ENCODE peak calls at places on chromosomes 3 and 15, in seven cellular contexts. E is CD4-positive, alpha-beta T cell; Q is B cell; I is foreskin fibroblast; X is heart right ventricle; P is neural crest cell; L is fibroblast of mammary gland. V is an unnamed sample.

GRCh38 chr3:141412936-141413354 is 44.6 kb downstream of the ZBTB38 start:
- DNase-seq in E (no peak), Q (no peak), I (peak), X (peak), P (no peak), L (peak), V (no peak)

GRCh38 chr15:81002254-81003022 is 1.7 kb downstream of the TLNRD1 start:
- DNase-seq in E (no peak), Q (no peak), I (peak), X (peak), P (no peak), L (no peak), V (peak)

GRCh38 chr3:44648564-44649229 is at the start of gene ZNF35:
- DNase-seq in E (no peak), Q (peak), I (peak), X (peak), P (peak), L (peak), V (peak)

GRCh38 chr3:158488670-158489069 is 82.3 kb upstream of the MLF1 start:
- DNase-seq in E (no peak), Q (no peak), I (peak), X (no peak), P (no peak), L (no peak), V (no peak)

GRCh38 chr3:140447991-140448390 is 229.9 kb upstream of the TRIM42 start:
- DNase-seq in E (no peak), Q (no peak), I (no peak), X (no peak), P (no peak), L (no peak), V (no peak)

GRCh38 chr3:125608419-125608818 is 13.1 kb upstream of the OSBPL11 start:
- DNase-seq in E (no peak), Q (no peak), I (no peak), X (no peak), P (no peak), L (no peak), V (no peak)

GRCh38 chr3:126544596-126545281 is 14.0 kb downstream of the C3orf22 start:
- DNase-seq in E (no peak), Q (no peak), I (no peak), X (no peak), P (no peak), L (no peak), V (no peak)

GRCh38 chr15:74320358-74321247 is 46.8 kb downstream of the CYP11A1 start:
- DNase-seq in E (peak), Q (no peak), I (peak), X (peak), P (peak), L (peak), V (peak)

GRCh38 chr3:64342940-64343691 is 117.8 kb upstream of the PRICKLE2 start:
- DNase-seq in E (no peak), Q (no peak), I (peak), X (no peak), P (no peak), L (peak), V (no peak)

GRCh38 chr3:53236112-53236841 is 19.5 kb downstream of the TKT start:
- DNase-seq in E (no peak), Q (no peak), I (peak), X (peak), P (no peak), L (peak), V (no peak)

GRCh38 chr3:48416091-48416505 is 13.8 kb downstream of the PLXNB1 start:
- DNase-seq in E (no peak), Q (no peak), I (no peak), X (no peak), P (no peak), L (no peak), V (no peak)

GRCh38 chr3:152292367-152292766 is 23.6 kb downstream of the MBNL1 start:
- DNase-seq in E (no peak), Q (no peak), I (no peak), X (no peak), P (no peak), L (no peak), V (no peak)

GRCh38 chr15:91965501-91966180 is 112.1 kb downstream of the SLCO3A1 start:
- DNase-seq in E (no peak), Q (no peak), I (peak), X (no peak), P (no peak), L (peak), V (no peak)

GRCh38 chr15:60390931-60391501 is 6.8 kb downstream of the ANXA2 start:
- DNase-seq in E (no peak), Q (no peak), I (peak), X (no peak), P (no peak), L (peak), V (no peak)

GRCh38 chr15:75663931-75664421 is 16.3 kb downstream of the SNX33 start:
- DNase-seq in E (no peak), Q (no peak), I (no peak), X (no peak), P (no peak), L (no peak), V (no peak)

GRCh38 chr3:123489400-123490004 is 40.6 kb upstream of the ADCY5 start:
- DNase-seq in E (peak), Q (peak), I (peak), X (peak), P (peak), L (peak), V (peak)

GRCh38 chr3:70108072-70108471 is 108.5 kb downstream of the SAMMSON start:
- DNase-seq in E (no peak), Q (no peak), I (no peak), X (no peak), P (peak), L (peak), V (no peak)

GRCh38 chr3:70919091-70919490 is 606.7 kb upstream of the MDFIC2 start:
- DNase-seq in E (no peak), Q (no peak), I (no peak), X (no peak), P (no peak), L (peak), V (no peak)

GRCh38 chr15:55789066-55789660 is 46.2 kb upstream of the PRTG start:
- DNase-seq in E (peak), Q (no peak), I (no peak), X (peak), P (no peak), L (peak), V (peak)

GRCh38 chr3:122497425-122497824 is 17.3 kb downstream of the KPNA1 start:
- DNase-seq in E (no peak), Q (no peak), I (peak), X (no peak), P (no peak), L (peak), V (peak)

GRCh38 chr15:100812802-100813201 is 66.8 kb upstream of the ALDH1A3 start:
- DNase-seq in E (no peak), Q (no peak), I (no peak), X (no peak), P (no peak), L (no peak), V (no peak)

GRCh38 chr15:37377428-37377827 is 277.1 kb upstream of the MEIS2 start:
- DNase-seq in E (no peak), Q (no peak), I (no peak), X (no peak), P (no peak), L (no peak), V (no peak)

GRCh38 chr3:158494657-158495056 is 76.3 kb upstream of the MLF1 start:
- DNase-seq in E (no peak), Q (no peak), I (no peak), X (no peak), P (no peak), L (no peak), V (no peak)

DNA sequence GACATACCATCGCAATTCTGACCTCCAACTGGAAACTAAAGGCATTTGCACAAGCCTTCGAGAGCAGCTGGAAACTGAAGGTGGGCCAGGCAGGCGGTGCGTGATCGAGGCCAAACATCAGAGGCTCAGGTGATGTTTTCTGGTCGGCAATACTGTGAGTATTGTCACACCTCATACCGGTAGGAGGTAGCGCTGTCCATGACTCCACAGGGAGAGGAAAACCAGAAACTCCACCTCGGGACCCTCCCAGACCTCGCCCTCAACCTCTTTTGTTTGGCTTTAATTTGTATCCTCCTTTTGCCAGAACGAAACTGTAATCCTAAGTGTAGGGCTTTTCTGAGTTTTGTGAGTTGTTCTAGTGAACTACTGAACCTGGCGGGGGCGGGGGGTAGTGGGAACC is 43.6 kb downstream of the LDHAL6B start:
- DNase-seq in E (no peak), Q (no peak), I (no peak), X (no peak), P (no peak), L (no peak), V (no peak)
- TF ChIP-seq CTCF in E (no peak), Q (no peak), I (no peak), X (no peak), P (no peak), L (no peak), V (no peak)

GRCh38 chr3:56484525-56485024 is 16.3 kb upstream of the ERC2 start:
- DNase-seq in E (no peak), Q (no peak), I (no peak), X (no peak), P (no peak), L (no peak), V (no peak)

GRCh38 chr3:56484096-56484495 is 15.8 kb upstream of the ERC2 start:
- DNase-seq in E (no peak), Q (no peak), I (no peak), X (no peak), P (no peak), L (no peak), V (no peak)
- TF ChIP-seq CTCF in E (no peak), Q (no peak), I (no peak), X (no peak), P (no peak), L (no peak), V (no peak)

GRCh38 chr3:197682713-197683112 is 54.0 kb downstream of the RUBCN start:
- DNase-seq in E (no peak), Q (peak), I (no peak), X (no peak), P (no peak), L (no peak), V (no peak)
- TF ChIP-seq CTCF in E (no peak), Q (no peak), I (no peak), X (no peak), P (no peak), L (no peak), V (no peak)

DNA sequence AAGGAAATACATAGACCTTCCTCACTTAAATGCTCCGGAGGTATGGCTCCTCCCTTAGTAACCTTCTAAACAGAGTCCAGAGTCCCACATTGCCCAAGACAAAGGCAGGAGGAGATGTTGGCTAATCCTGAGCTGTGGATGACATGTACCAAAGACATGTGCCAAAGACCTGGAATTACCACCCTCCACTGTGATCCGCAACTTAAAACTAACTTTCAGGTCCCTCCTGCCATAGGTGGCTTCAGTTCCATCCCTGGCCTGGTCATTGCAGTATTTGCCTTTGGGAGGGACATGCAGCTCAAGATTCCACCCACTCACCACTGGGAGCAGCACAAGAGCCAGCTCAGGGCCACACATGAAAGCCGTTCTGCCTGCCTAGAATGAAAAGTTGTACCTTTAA is 28.0 kb downstream of the MYZAP start:
- DNase-seq in E (no peak), Q (no peak), I (no peak), X (no peak), P (no peak), L (no peak), V (no peak)
- TF ChIP-seq CTCF in E (no peak), Q (no peak), I (no peak), X (no peak), P (no peak), L (no peak), V (no peak)

GRCh38 chr15:90294159-90294558 is 28.7 kb downstream of the NGRN start:
- DNase-seq in E (no peak), Q (no peak), I (no peak), X (no peak), P (no peak), L (no peak), V (no peak)

GRCh38 chr15:90295270-90295648 is 29.8 kb downstream of the NGRN start:
- DNase-seq in E (no peak), Q (no peak), I (no peak), X (no peak), P (no peak), L (no peak), V (no peak)

GRCh38 chr15:90291679-90292356 is 26.3 kb downstream of the NGRN start:
- DNase-seq in E (no peak), Q (no peak), I (no peak), X (no peak), P (no peak), L (peak), V (peak)

GRCh38 chr15:90296996-90297395 is 31.5 kb downstream of the NGRN start:
- DNase-seq in E (no peak), Q (no peak), I (no peak), X (no peak), P (no peak), L (no peak), V (no peak)

GRCh38 chr15:90294601-90295269 is 29.3 kb downstream of the NGRN start:
- DNase-seq in E (no peak), Q (no peak), I (no peak), X (no peak), P (no peak), L (no peak), V (no peak)
- TF ChIP-seq CTCF in E (no peak), Q (no peak), I (peak), X (no peak), P (no peak), L (no peak), V (no peak)

DNA sequence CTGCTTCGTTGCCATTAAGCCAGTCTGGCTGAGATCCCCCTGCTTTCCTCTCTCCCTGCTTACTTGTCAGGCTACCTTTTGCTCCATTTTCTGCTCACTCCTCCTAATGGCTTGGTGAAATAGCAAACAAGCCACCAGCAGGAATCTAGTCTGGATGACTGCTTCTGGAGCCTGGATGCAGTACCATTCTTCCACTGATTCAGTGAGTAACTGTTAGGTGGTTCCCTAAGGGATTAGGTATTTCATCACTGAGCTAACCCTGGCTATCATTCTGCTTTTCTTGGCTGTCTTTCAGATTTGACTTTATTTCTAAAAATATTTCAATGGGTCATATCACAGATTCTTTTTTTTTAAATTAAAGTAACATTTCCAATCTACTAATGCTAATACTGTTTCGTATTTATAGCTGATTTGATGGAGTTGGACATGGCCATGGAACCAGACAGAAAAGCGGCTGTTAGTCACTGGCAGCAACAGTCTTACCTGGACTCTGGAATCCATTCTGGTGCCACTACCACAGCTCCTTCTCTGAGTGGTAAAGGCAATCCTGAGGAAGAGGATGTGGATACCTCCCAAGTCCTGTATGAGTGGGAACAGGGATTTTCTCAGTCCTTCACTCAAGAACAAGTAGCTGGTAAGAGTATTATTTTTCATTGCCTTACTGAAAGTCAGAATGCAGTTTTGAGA is 25.0 kb downstream of the CTNNB1 start:
- DNase-seq in E (no peak), Q (no peak), I (peak), X (no peak), P (no peak), L (peak), V (no peak)
- TF ChIP-seq CTCF in E (no peak), Q (no peak), I (no peak), X (no peak), P (no peak), L (no peak), V (no peak)

GRCh38 chr15:82698711-82699345 is 10.8 kb downstream of the AP3B2 start:
- DNase-seq in E (no peak), Q (no peak), I (no peak), X (no peak), P (no peak), L (no peak), V (no peak)
- TF ChIP-seq CTCF in E (no peak), Q (no peak), I (no peak), X (no peak), P (no peak), L (no peak), V (no peak)

DNA sequence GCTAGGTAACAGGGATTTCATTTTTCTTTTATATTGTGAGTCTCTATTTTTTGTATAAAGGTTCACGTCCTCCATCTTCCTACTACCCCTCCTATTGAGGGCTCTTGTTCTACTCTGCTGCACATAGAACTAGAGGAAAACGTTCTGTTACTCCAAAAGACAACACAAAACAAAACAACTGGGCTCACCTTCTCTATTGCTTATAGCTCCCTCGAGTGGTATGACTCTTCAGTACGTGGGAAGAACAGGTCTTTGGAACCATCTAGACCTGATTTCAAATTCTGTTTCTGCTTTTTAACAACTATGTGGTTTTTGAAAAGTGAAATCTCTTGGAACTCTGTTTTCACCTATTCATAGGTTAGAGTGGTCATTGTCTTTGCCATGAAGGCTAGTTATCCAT is 515.3 kb downstream of the SOX2 start:
- DNase-seq in E (no peak), Q (no peak), I (no peak), X (no peak), P (no peak), L (no peak), V (no peak)
- TF ChIP-seq CTCF in E (no peak), Q (no peak), I (no peak), X (no peak), P (no peak), L (no peak), V (no peak)

DNA sequence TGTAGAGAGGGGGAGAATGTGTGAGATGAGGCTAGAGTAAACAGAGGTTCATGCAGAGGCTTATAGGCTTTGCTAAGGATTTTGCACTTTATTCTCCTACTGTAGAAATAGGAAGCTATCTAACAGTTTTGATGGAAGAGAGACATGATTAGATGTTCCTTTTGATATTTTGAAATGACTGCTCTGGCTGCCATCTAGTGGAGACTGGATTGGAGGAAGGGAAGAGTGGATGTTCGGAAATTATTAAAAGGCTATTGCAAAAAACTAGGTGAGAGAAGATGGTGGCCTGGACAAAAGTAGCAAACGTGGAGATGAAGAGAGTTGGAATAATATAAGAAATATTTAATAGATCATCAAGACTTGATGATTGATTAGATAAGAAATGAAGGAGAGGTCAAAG is 42.2 kb downstream of the SYN2 start:
- DNase-seq in E (no peak), Q (no peak), I (peak), X (no peak), P (no peak), L (peak), V (no peak)
- TF ChIP-seq CTCF in E (no peak), Q (no peak), I (no peak), X (no peak), P (peak), L (peak), V (no peak)